ENCODE peak calls at places on chromosomes 16 and 17, in seven cellular contexts. One of them, this sample, is unnamed. For H3K36me3, the result is how much of the 10 kb centered on the place peaks cover.

GRCh38 chr17:48213797-48214196 is 106.2 kb downstream of the SNX11 start:
- DNase-seq in esophagus squamous epithelium: no peak
- DNase-seq in psoas muscle: no peak
- DNase-seq in CD4-positive, alpha-beta memory T cell: no peak
- DNase-seq in transverse colon: no peak
- DNase-seq in heart right ventricle: no peak
- DNase-seq in left ventricle myocardium inferior: no peak
- DNase-seq in this sample: no peak

GRCh38 chr16:90078594-90078895 is 1.4 kb upstream of the PRDM7 start:
- DNase-seq in heart right ventricle: no peak
- DNase-seq in transverse colon: no peak
- DNase-seq in psoas muscle: no peak
- DNase-seq in left ventricle myocardium inferior: no peak
- DNase-seq in esophagus squamous epithelium: no peak
- DNase-seq in CD4-positive, alpha-beta memory T cell: no peak
- DNase-seq in this sample: no peak

GRCh38 chr17:42679492-42680330 is 1.9 kb downstream of the CCR10 start:
- DNase-seq in heart right ventricle: peak
- DNase-seq in CD4-positive, alpha-beta memory T cell: peak
- DNase-seq in psoas muscle: peak
- DNase-seq in esophagus squamous epithelium: no peak
- DNase-seq in left ventricle myocardium inferior: peak
- DNase-seq in transverse colon: peak
- DNase-seq in this sample: peak

GRCh38 chr16:71436473-71436872 is 5.4 kb downstream of the TLE7 start:
- DNase-seq in esophagus squamous epithelium: no peak
- DNase-seq in CD4-positive, alpha-beta memory T cell: no peak
- DNase-seq in heart right ventricle: no peak
- DNase-seq in transverse colon: no peak
- DNase-seq in psoas muscle: no peak
- DNase-seq in left ventricle myocardium inferior: no peak
- DNase-seq in this sample: no peak

GRCh38 chr17:45009676-45010467 is 41.6 kb downstream of the DCAKD start:
- DNase-seq in psoas muscle: no peak
- DNase-seq in CD4-positive, alpha-beta memory T cell: no peak
- DNase-seq in left ventricle myocardium inferior: no peak
- DNase-seq in transverse colon: no peak
- DNase-seq in heart right ventricle: no peak
- DNase-seq in esophagus squamous epithelium: no peak
- DNase-seq in this sample: no peak

GRCh38 chr17:15463363-15463762 is 4.1 kb downstream of the CDRT4 start:
- DNase-seq in left ventricle myocardium inferior: peak
- DNase-seq in esophagus squamous epithelium: no peak
- DNase-seq in psoas muscle: no peak
- DNase-seq in transverse colon: peak
- DNase-seq in CD4-positive, alpha-beta memory T cell: no peak
- DNase-seq in heart right ventricle: peak
- DNase-seq in this sample: peak

GRCh38 chr17:63984206-63984605 is 11.5 kb upstream of the SCN4A start:
- DNase-seq in CD4-positive, alpha-beta memory T cell: no peak
- DNase-seq in esophagus squamous epithelium: no peak
- DNase-seq in psoas muscle: peak
- DNase-seq in transverse colon: no peak
- DNase-seq in left ventricle myocardium inferior: no peak
- DNase-seq in heart right ventricle: no peak
- DNase-seq in this sample: no peak

GRCh38 chr17:38476549-38476948 is 48.3 kb downstream of the ARHGAP23 start:
- DNase-seq in transverse colon: no peak
- DNase-seq in esophagus squamous epithelium: no peak
- DNase-seq in heart right ventricle: no peak
- DNase-seq in psoas muscle: no peak
- DNase-seq in CD4-positive, alpha-beta memory T cell: no peak
- DNase-seq in left ventricle myocardium inferior: no peak
- DNase-seq in this sample: no peak

GRCh38 chr17:56710986-56711385 is 117.5 kb downstream of the NOG start:
- DNase-seq in CD4-positive, alpha-beta memory T cell: no peak
- DNase-seq in transverse colon: no peak
- DNase-seq in left ventricle myocardium inferior: no peak
- DNase-seq in heart right ventricle: no peak
- DNase-seq in psoas muscle: no peak
- DNase-seq in esophagus squamous epithelium: no peak
- DNase-seq in this sample: no peak

GRCh38 chr16:17364319-17365210 is 106.2 kb downstream of the XYLT1 start:
- DNase-seq in CD4-positive, alpha-beta memory T cell: peak
- DNase-seq in esophagus squamous epithelium: no peak
- DNase-seq in heart right ventricle: no peak
- DNase-seq in psoas muscle: no peak
- DNase-seq in transverse colon: no peak
- DNase-seq in left ventricle myocardium inferior: no peak
- DNase-seq in this sample: no peak

GRCh38 chr17:50834786-50835562 is 412 bp upstream of the WFIKKN2 start:
- DNase-seq in esophagus squamous epithelium: no peak
- DNase-seq in left ventricle myocardium inferior: no peak
- DNase-seq in transverse colon: no peak
- DNase-seq in CD4-positive, alpha-beta memory T cell: no peak
- DNase-seq in psoas muscle: no peak
- DNase-seq in heart right ventricle: no peak
- DNase-seq in this sample: no peak

GRCh38 chr17:82317394-82318168 is at the start of gene CD7:
- DNase-seq in CD4-positive, alpha-beta memory T cell: peak
- DNase-seq in psoas muscle: no peak
- DNase-seq in esophagus squamous epithelium: no peak
- DNase-seq in heart right ventricle: no peak
- DNase-seq in transverse colon: no peak
- DNase-seq in left ventricle myocardium inferior: no peak
- DNase-seq in this sample: no peak

GRCh38 chr16:4332083-4332482 is 16.2 kb downstream of the GLIS2 start:
- DNase-seq in left ventricle myocardium inferior: no peak
- DNase-seq in psoas muscle: no peak
- DNase-seq in transverse colon: no peak
- DNase-seq in CD4-positive, alpha-beta memory T cell: no peak
- DNase-seq in esophagus squamous epithelium: no peak
- DNase-seq in heart right ventricle: no peak
- DNase-seq in this sample: no peak
- H3K36me3 ChIP-seq in left ventricle myocardium inferior: under half
- H3K36me3 ChIP-seq in psoas muscle: under half
- H3K36me3 ChIP-seq in transverse colon: under half
- H3K36me3 ChIP-seq in CD4-positive, alpha-beta memory T cell: under half
- H3K36me3 ChIP-seq in esophagus squamous epithelium: under half
- H3K36me3 ChIP-seq in heart right ventricle: half or more
- H3K36me3 ChIP-seq in this sample: under half

GRCh38 chr17:78723001-78723796 is 58.9 kb downstream of the CYTH1 start:
- DNase-seq in left ventricle myocardium inferior: peak
- DNase-seq in esophagus squamous epithelium: no peak
- DNase-seq in heart right ventricle: peak
- DNase-seq in CD4-positive, alpha-beta memory T cell: no peak
- DNase-seq in transverse colon: peak
- DNase-seq in psoas muscle: peak
- DNase-seq in this sample: no peak
- H3K27ac ChIP-seq in left ventricle myocardium inferior: peak
- H3K27ac ChIP-seq in esophagus squamous epithelium: peak
- H3K27ac ChIP-seq in heart right ventricle: peak
- H3K27ac ChIP-seq in CD4-positive, alpha-beta memory T cell: no peak
- H3K27ac ChIP-seq in transverse colon: peak
- H3K27ac ChIP-seq in psoas muscle: peak
- H3K27ac ChIP-seq in this sample: no peak

GRCh38 chr17:75901727-75902126 is 3.0 kb downstream of the MRPL38 start:
- DNase-seq in esophagus squamous epithelium: no peak
- DNase-seq in psoas muscle: no peak
- DNase-seq in left ventricle myocardium inferior: no peak
- DNase-seq in heart right ventricle: no peak
- DNase-seq in CD4-positive, alpha-beta memory T cell: no peak
- DNase-seq in transverse colon: no peak
- DNase-seq in this sample: no peak

GRCh38 chr17:75904749-75905521 is at the start of gene MRPL38:
- DNase-seq in heart right ventricle: peak
- DNase-seq in esophagus squamous epithelium: peak
- DNase-seq in transverse colon: peak
- DNase-seq in psoas muscle: peak
- DNase-seq in CD4-positive, alpha-beta memory T cell: peak
- DNase-seq in left ventricle myocardium inferior: peak
- DNase-seq in this sample: peak

GRCh38 chr17:75899767-75900468 is 3.2 kb upstream of the TRIM65 start:
- DNase-seq in CD4-positive, alpha-beta memory T cell: no peak
- DNase-seq in heart right ventricle: no peak
- DNase-seq in esophagus squamous epithelium: no peak
- DNase-seq in left ventricle myocardium inferior: no peak
- DNase-seq in psoas muscle: no peak
- DNase-seq in transverse colon: no peak
- DNase-seq in this sample: no peak

GRCh38 chr17:75900691-75901533 is 3.8 kb downstream of the MRPL38 start:
- DNase-seq in heart right ventricle: no peak
- DNase-seq in left ventricle myocardium inferior: no peak
- DNase-seq in CD4-positive, alpha-beta memory T cell: no peak
- DNase-seq in transverse colon: no peak
- DNase-seq in esophagus squamous epithelium: no peak
- DNase-seq in psoas muscle: no peak
- DNase-seq in this sample: no peak

GRCh38 chr17:75902406-75902805 is 2.3 kb downstream of the MRPL38 start:
- DNase-seq in psoas muscle: no peak
- DNase-seq in heart right ventricle: no peak
- DNase-seq in transverse colon: no peak
- DNase-seq in CD4-positive, alpha-beta memory T cell: no peak
- DNase-seq in esophagus squamous epithelium: no peak
- DNase-seq in left ventricle myocardium inferior: no peak
- DNase-seq in this sample: no peak
- H3K36me3 ChIP-seq in psoas muscle: half or more
- H3K36me3 ChIP-seq in heart right ventricle: half or more
- H3K36me3 ChIP-seq in transverse colon: under half
- H3K36me3 ChIP-seq in CD4-positive, alpha-beta memory T cell: under half
- H3K36me3 ChIP-seq in esophagus squamous epithelium: under half
- H3K36me3 ChIP-seq in left ventricle myocardium inferior: half or more
- H3K36me3 ChIP-seq in this sample: under half

DNA sequence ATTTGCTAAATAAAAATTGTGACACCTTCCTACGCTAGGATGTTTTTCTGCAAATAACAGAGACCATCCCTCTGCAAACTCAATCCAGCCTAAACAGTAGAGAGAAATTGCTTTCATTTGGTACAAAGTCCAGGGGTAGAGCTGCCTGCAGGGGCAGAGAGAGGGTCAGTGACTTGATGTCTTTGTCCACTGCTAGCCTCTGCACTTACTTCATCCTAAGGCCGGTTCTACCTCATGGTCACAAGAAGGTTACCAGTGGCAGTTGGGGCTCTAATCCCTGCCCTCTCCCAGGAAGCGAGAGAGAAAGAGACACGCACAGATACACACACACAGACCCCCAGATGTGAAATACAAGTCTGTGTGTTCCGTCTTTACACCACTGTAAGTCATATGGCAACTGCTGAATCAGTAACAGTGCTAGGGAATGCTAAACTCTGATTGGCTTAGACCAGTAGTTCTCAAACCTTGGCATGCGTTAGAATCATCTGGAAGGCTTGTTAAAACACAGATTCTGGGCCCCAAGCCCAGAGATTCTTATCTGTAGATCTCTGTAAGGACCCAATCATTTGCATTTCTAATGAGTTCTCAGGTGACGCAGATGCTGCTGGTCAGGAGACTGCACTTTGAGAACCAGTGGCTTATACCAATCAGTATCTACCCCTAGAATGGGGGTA is 13.1 kb upstream of the LPCAT2 start:
- DNase-seq in CD4-positive, alpha-beta memory T cell: no peak
- DNase-seq in heart right ventricle: no peak
- DNase-seq in transverse colon: no peak
- DNase-seq in left ventricle myocardium inferior: no peak
- DNase-seq in esophagus squamous epithelium: no peak
- DNase-seq in psoas muscle: no peak
- DNase-seq in this sample: peak
- H3K27ac ChIP-seq in CD4-positive, alpha-beta memory T cell: no peak
- H3K27ac ChIP-seq in heart right ventricle: no peak
- H3K27ac ChIP-seq in transverse colon: no peak
- H3K27ac ChIP-seq in left ventricle myocardium inferior: peak
- H3K27ac ChIP-seq in esophagus squamous epithelium: no peak
- H3K27ac ChIP-seq in psoas muscle: no peak
- H3K27ac ChIP-seq in this sample: no peak

DNA sequence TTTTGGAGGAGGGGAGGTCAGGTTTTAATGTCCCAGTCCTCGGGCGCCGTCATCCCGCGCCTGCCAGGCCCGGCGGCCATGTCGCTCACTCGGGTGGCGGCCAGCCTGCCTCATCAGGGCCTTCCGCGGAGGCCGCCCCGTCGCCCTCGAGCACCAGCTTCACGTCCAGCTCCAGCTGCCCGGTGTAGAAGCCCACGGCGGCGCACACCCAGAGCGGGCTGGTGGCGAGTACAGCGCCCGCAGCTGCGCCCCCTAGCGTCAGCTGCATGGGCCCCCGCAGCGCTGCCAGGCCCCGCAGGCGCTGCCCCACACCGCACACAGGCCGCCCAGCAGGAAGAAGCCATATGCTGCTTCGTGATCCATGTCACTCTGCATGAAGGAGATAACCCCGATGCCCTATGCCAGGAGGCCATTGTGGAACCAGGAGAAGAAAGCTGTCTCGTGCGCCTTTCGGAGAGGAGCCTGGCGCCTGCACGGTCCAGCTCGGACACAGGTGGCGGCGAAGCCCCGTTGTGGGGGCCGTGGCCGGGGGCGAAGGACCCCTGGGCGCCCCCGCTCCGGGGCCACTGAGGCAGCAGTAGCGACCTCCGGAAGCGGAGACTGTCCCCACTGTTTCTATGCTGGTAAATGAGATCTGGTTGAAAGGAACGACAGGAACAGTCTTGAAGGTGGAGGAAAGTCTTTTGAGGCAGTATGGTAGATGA is 9.6 kb downstream of the AP2B1 start:
- DNase-seq in transverse colon: no peak
- DNase-seq in psoas muscle: no peak
- DNase-seq in heart right ventricle: no peak
- DNase-seq in esophagus squamous epithelium: no peak
- DNase-seq in CD4-positive, alpha-beta memory T cell: no peak
- DNase-seq in left ventricle myocardium inferior: no peak
- DNase-seq in this sample: no peak
- H3K36me3 ChIP-seq in transverse colon: under half
- H3K36me3 ChIP-seq in psoas muscle: half or more
- H3K36me3 ChIP-seq in heart right ventricle: half or more
- H3K36me3 ChIP-seq in esophagus squamous epithelium: under half
- H3K36me3 ChIP-seq in CD4-positive, alpha-beta memory T cell: half or more
- H3K36me3 ChIP-seq in left ventricle myocardium inferior: half or more
- H3K36me3 ChIP-seq in this sample: under half

GRCh38 chr17:73283250-73283649 is 21.6 kb upstream of the CPSF4L start:
- DNase-seq in CD4-positive, alpha-beta memory T cell: no peak
- DNase-seq in psoas muscle: no peak
- DNase-seq in heart right ventricle: no peak
- DNase-seq in esophagus squamous epithelium: no peak
- DNase-seq in left ventricle myocardium inferior: no peak
- DNase-seq in transverse colon: no peak
- DNase-seq in this sample: no peak
- H3K27ac ChIP-seq in CD4-positive, alpha-beta memory T cell: no peak
- H3K27ac ChIP-seq in psoas muscle: no peak
- H3K27ac ChIP-seq in heart right ventricle: no peak
- H3K27ac ChIP-seq in esophagus squamous epithelium: peak
- H3K27ac ChIP-seq in left ventricle myocardium inferior: peak
- H3K27ac ChIP-seq in transverse colon: peak
- H3K27ac ChIP-seq in this sample: no peak